ENCODE peak calls at places on chromosomes 13 and 19, in four cellular contexts. H is body of pancreas, Q is breast epithelium, R is epithelial cell of proximal tubule. N is an unnamed sample.

GRCh38 chr13:44380404-44381165 is 7.0 kb downstream of the SERP2 start:
- DNase-seq in Q (no peak), R (no peak), H (no peak), N (no peak)

GRCh38 chr19:6677924-6678689 is 8.1 kb upstream of the TNFSF14 start:
- DNase-seq in R (no peak), Q (no peak), H (no peak), N (no peak)

GRCh38 chr19:55259540-55260210 is 858 bp upstream of the PPP6R1 start:
- DNase-seq in R (no peak), Q (no peak), H (no peak), N (no peak)

GRCh38 chr19:19083413-19084178 is 19.8 kb downstream of the SLC25A42 start:
- DNase-seq in Q (no peak), H (no peak), R (no peak), N (no peak)

GRCh38 chr13:33497146-33497845 is 211.7 kb upstream of the STARD13 start:
- DNase-seq in Q (no peak), R (no peak), H (no peak), N (no peak)

GRCh38 chr19:40690699-40691420 is 409 bp upstream of the NUMBL start:
- DNase-seq in R (no peak), H (peak; percentile 93), Q (peak; percentile 90), N (peak; percentile 57)

GRCh38 chr13:35988648-35989081 is 142.5 kb downstream of the DCLK1 start:
- DNase-seq in H (no peak), Q (no peak), R (no peak), N (no peak)

GRCh38 chr13:103772576-103772975 is 706.4 kb upstream of the SLC10A2 start:
- DNase-seq in R (no peak), Q (no peak), H (no peak), N (no peak)

GRCh38 chr13:51222510-51223283 is 499 bp downstream of the FAM124A start:
- DNase-seq in Q (no peak), R (no peak), H (no peak), N (no peak)

GRCh38 chr19:47514151-47514868 is 553 bp downstream of the NAPA start:
- DNase-seq in H (no peak), Q (no peak), R (no peak), N (no peak)

GRCh38 chr19:3270908-3271307 is 46.4 kb downstream of the CELF5 start:
- DNase-seq in R (no peak), H (no peak), Q (no peak), N (no peak)

GRCh38 chr13:79307866-79308298 is 98.2 kb downstream of the RBM26 start:
- DNase-seq in Q (no peak), H (no peak), R (no peak), N (no peak)

GRCh38 chr19:51440052-51440451 is 18.2 kb downstream of the SIGLEC8 start:
- DNase-seq in Q (no peak), H (no peak), R (no peak), N (no peak)

GRCh38 chr19:33868076-33868735 is 71.5 kb downstream of the KCTD15 start:
- DNase-seq in H (no peak), Q (no peak), R (no peak), N (no peak)

GRCh38 chr13:107680115-107680514 is 535.2 kb downstream of the LIG4 start:
- DNase-seq in R (no peak), H (no peak), Q (no peak), N (no peak)
- TF ChIP-seq CTCF in R (peak; percentile 44), H (no peak), Q (no peak), N (peak; percentile 14)

GRCh38 chr19:1173160-1173844 is 766 bp downstream of the SBNO2 start:
- DNase-seq in Q (peak; percentile 26), H (no peak), R (no peak), N (no peak)
- H3K4me3 ChIP-seq in Q (peak overlapping the region; percentile 95), H (peak overlapping the region; percentile 56), R (peak overlapping the region; percentile 77), N (peak overlapping the region; percentile 80)

DNA sequence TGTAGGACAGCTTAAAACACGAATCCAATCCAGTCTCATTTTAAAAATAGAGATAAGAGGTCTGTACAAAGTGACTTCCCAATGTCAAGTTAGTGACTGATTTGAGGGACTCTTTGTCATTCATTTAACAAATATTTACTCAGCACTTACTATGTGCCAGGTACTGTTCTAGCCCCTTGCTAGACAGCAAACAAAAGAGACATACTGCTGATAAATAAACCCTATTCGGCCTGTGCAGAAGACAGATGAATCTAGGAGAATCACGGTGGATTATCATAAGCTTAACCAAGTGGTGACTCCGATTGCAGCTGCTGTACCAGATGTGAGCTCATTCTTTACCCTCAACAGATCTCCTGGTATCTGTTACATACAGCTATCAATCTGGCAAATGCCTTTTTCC is 6.4 kb upstream of the ELF1 start:
- DNase-seq in H (no peak), Q (no peak), R (no peak), N (no peak)
- TF ChIP-seq CTCF in H (no peak), Q (no peak), R (no peak), N (no peak)

DNA sequence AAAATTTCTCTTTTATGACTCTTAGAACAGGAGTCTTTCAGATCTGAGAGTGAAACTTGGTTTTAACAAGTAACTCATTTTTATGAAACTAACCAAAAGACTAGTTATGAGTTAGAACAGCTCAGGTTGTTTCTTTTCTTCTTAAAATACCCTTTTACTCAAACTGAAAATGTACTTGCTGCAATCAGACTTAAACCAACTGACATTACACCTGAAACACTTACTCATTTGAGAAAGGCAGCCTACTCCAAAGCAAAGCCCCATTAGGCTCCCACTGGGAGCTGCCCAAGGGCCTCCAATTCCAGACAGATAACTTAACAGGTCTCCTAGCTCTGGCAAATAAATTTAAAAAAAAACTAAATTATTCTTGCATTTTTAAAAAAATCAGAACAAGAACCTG is 3.6 kb downstream of the FOXO1 start:
- DNase-seq in R (no peak), H (no peak), Q (no peak), N (no peak)
- H3K4me3 ChIP-seq in R (peak overlapping the region; percentile 91), H (no peak overlapping the region), Q (peak overlapping the region; percentile 91), N (no peak overlapping the region)